ENCODE peak calls at places on chromosomes 4 and X, in five cellular contexts. C, O, M, A and Y are unnamed samples.

GRCh38 chr4:10079951-10080873 is 36.4 kb downstream of the WDR1 start:
- DNase-seq in C (no peak), O (peak), M (no peak), A (no peak), Y (no peak)

GRCh38 chrX:41475166-41475565 is 28.0 kb downstream of the NYX start:
- DNase-seq in C (no peak), O (no peak), M (no peak), A (no peak), Y (no peak)

GRCh38 chr4:174524242-174524641 is 2.0 kb upstream of the HPGD start:
- DNase-seq in C (no peak), O (no peak), M (no peak), A (no peak), Y (no peak)

GRCh38 chr4:41028392-41029076 is 185.8 kb downstream of the APBB2 start:
- DNase-seq in C (no peak), O (peak), M (no peak), A (no peak), Y (no peak)

GRCh38 chr4:86508436-86508835 is 85.7 kb upstream of the PTPN13 start:
- DNase-seq in C (no peak), O (no peak), M (no peak), A (peak), Y (no peak)

GRCh38 chr4:27397886-27398285 is 537.2 kb downstream of the STIM2 start:
- DNase-seq in C (no peak), O (no peak), M (no peak), A (no peak), Y (no peak)

GRCh38 chr4:169485791-169486742 is 126.3 kb downstream of the NEK1 start:
- DNase-seq in C (peak), O (no peak), M (no peak), A (peak), Y (peak)

GRCh38 chrX:48511561-48511960 is 2.8 kb downstream of the PORCN start:
- DNase-seq in C (no peak), O (no peak), M (no peak), A (no peak), Y (no peak)

GRCh38 chr4:4470208-4470607 is 71.6 kb downstream of the STX18 start:
- DNase-seq in C (no peak), O (no peak), M (no peak), A (no peak), Y (no peak)

GRCh38 chr4:5956285-5957021 is 61.8 kb downstream of the C4orf50 start:
- DNase-seq in C (no peak), O (peak), M (no peak), A (no peak), Y (no peak)

GRCh38 chrX:68896581-68896980 is 67.8 kb downstream of the EFNB1 start:
- DNase-seq in C (no peak), O (no peak), M (no peak), A (no peak), Y (no peak)

GRCh38 chr4:123520376-123520775 is 123.8 kb downstream of the SPRY1 start:
- DNase-seq in C (no peak), O (no peak), M (no peak), A (no peak), Y (no peak)

GRCh38 chr4:184259081-184259480 is 41.4 kb upstream of the ENPP6 start:
- DNase-seq in C (no peak), O (no peak), M (no peak), A (no peak), Y (no peak)

GRCh38 chr4:19478791-19479190 is 772.9 kb upstream of the SLIT2 start:
- DNase-seq in C (no peak), O (no peak), M (no peak), A (no peak), Y (no peak)

GRCh38 chr4:42150653-42151567 is 1.5 kb downstream of the BEND4 start:
- DNase-seq in C (no peak), O (no peak), M (no peak), A (no peak), Y (peak)